ENCODE peak calls at places on chromosomes 6 and 20, in four cellular contexts. One of them, this sample, is unnamed.

GRCh38 chr6:30615219-30615957 is 1.7 kb downstream of the PPP1R10 start:
- DNase-seq in effector memory CD8-positive, alpha-beta T cell: peak; percentile 38
- DNase-seq in CD4-positive, CD25-positive, alpha-beta regulatory T cell: no peak
- DNase-seq in effector CD4-positive, alpha-beta T cell: no peak
- DNase-seq in this sample: peak; percentile 17

GRCh38 chr6:91482498-91482897 is 895.6 kb upstream of the MAP3K7 start:
- DNase-seq in effector memory CD8-positive, alpha-beta T cell: no peak
- DNase-seq in CD4-positive, CD25-positive, alpha-beta regulatory T cell: no peak
- DNase-seq in effector CD4-positive, alpha-beta T cell: no peak
- DNase-seq in this sample: no peak

GRCh38 chr6:130421567-130421966 is 55.8 kb downstream of the TMEM200A start:
- DNase-seq in effector memory CD8-positive, alpha-beta T cell: no peak
- DNase-seq in CD4-positive, CD25-positive, alpha-beta regulatory T cell: no peak
- DNase-seq in effector CD4-positive, alpha-beta T cell: no peak
- DNase-seq in this sample: no peak

GRCh38 chr20:34581341-34582189 is 23.0 kb downstream of the MAP1LC3A start:
- DNase-seq in effector memory CD8-positive, alpha-beta T cell: no peak
- DNase-seq in CD4-positive, CD25-positive, alpha-beta regulatory T cell: no peak
- DNase-seq in effector CD4-positive, alpha-beta T cell: no peak
- DNase-seq in this sample: no peak

GRCh38 chr20:39800548-39800947 is 838.4 kb downstream of the DHX35 start:
- DNase-seq in effector memory CD8-positive, alpha-beta T cell: no peak
- DNase-seq in CD4-positive, CD25-positive, alpha-beta regulatory T cell: no peak
- DNase-seq in effector CD4-positive, alpha-beta T cell: no peak
- DNase-seq in this sample: no peak

GRCh38 chr6:168221000-168221399 is 98.6 kb downstream of the DACT2 start:
- DNase-seq in effector memory CD8-positive, alpha-beta T cell: no peak
- DNase-seq in CD4-positive, CD25-positive, alpha-beta regulatory T cell: no peak
- DNase-seq in effector CD4-positive, alpha-beta T cell: no peak
- DNase-seq in this sample: no peak

GRCh38 chr6:33633462-33634158 is 12.5 kb downstream of the ITPR3 start:
- DNase-seq in effector memory CD8-positive, alpha-beta T cell: peak; percentile 57
- DNase-seq in CD4-positive, CD25-positive, alpha-beta regulatory T cell: peak; percentile 66
- DNase-seq in effector CD4-positive, alpha-beta T cell: peak; percentile 51
- DNase-seq in this sample: no peak

GRCh38 chr6:119348308-119349040 is 1.1 kb downstream of the MAN1A1 start:
- DNase-seq in effector memory CD8-positive, alpha-beta T cell: no peak
- DNase-seq in CD4-positive, CD25-positive, alpha-beta regulatory T cell: peak; percentile 29
- DNase-seq in effector CD4-positive, alpha-beta T cell: peak; percentile 30
- DNase-seq in this sample: no peak

GRCh38 chr20:57425150-57426013 is 34.2 kb downstream of the RBM38 start:
- DNase-seq in effector memory CD8-positive, alpha-beta T cell: no peak
- DNase-seq in CD4-positive, CD25-positive, alpha-beta regulatory T cell: no peak
- DNase-seq in effector CD4-positive, alpha-beta T cell: no peak
- DNase-seq in this sample: no peak

GRCh38 chr20:36856691-36857635 is 19.0 kb upstream of the TLDC2 start:
- DNase-seq in effector memory CD8-positive, alpha-beta T cell: no peak
- DNase-seq in CD4-positive, CD25-positive, alpha-beta regulatory T cell: no peak
- DNase-seq in effector CD4-positive, alpha-beta T cell: no peak
- DNase-seq in this sample: no peak

GRCh38 chr6:50849016-50849748 is 30.5 kb downstream of the TFAP2B start:
- DNase-seq in effector memory CD8-positive, alpha-beta T cell: no peak
- DNase-seq in CD4-positive, CD25-positive, alpha-beta regulatory T cell: no peak
- DNase-seq in effector CD4-positive, alpha-beta T cell: no peak
- DNase-seq in this sample: no peak

GRCh38 chr6:45613678-45614077 is 235.9 kb upstream of the SUPT3H start:
- DNase-seq in effector memory CD8-positive, alpha-beta T cell: no peak
- DNase-seq in CD4-positive, CD25-positive, alpha-beta regulatory T cell: no peak
- DNase-seq in effector CD4-positive, alpha-beta T cell: no peak
- DNase-seq in this sample: no peak

This sample was measured in NCI-H1092.